ENCODE peak calls at places on chromosomes 12 and 14, in ten cellular contexts. One of them, this sample, is unnamed.

GRCh38 chr12:50110127-50110761 is 1.8 kb upstream of the COX14 start:
- DNase-seq in mucosa of descending colon: peak; percentile 77
- DNase-seq in A673: peak; percentile 25
- DNase-seq in mucosa of gallbladder: peak; percentile 74
- DNase-seq in PC-3: no peak
- DNase-seq in dorsolateral prefrontal cortex: no peak
- DNase-seq in foreskin fibroblast: peak; percentile 32
- DNase-seq in caudate nucleus: no peak
- DNase-seq in LoVo: peak; percentile 32
- DNase-seq in GM23338: no peak
- DNase-seq in this sample: no peak

GRCh38 chr12:6042447-6042846 is 82.0 kb downstream of the VWF start:
- DNase-seq in mucosa of descending colon: no peak
- DNase-seq in foreskin fibroblast: no peak
- DNase-seq in PC-3: no peak
- DNase-seq in LoVo: no peak
- DNase-seq in caudate nucleus: no peak
- DNase-seq in mucosa of gallbladder: no peak
- DNase-seq in dorsolateral prefrontal cortex: no peak
- DNase-seq in A673: no peak
- DNase-seq in GM23338: no peak
- DNase-seq in this sample: no peak

GRCh38 chr14:34227834-34228662 is 234.0 kb downstream of the SPTSSA start:
- DNase-seq in PC-3: peak; percentile 81
- DNase-seq in caudate nucleus: peak; percentile 32
- DNase-seq in mucosa of gallbladder: peak; percentile 71
- DNase-seq in dorsolateral prefrontal cortex: peak; percentile 60
- DNase-seq in LoVo: peak; percentile 49
- DNase-seq in A673: peak; percentile 66
- DNase-seq in mucosa of descending colon: peak; percentile 84
- DNase-seq in foreskin fibroblast: peak; percentile 27
- DNase-seq in GM23338: peak; percentile 87
- DNase-seq in this sample: peak; percentile 11

GRCh38 chr12:48061943-48062719 is 43.7 kb downstream of the SENP1 start:
- DNase-seq in PC-3: peak; percentile 47
- DNase-seq in GM23338: peak; percentile 48
- DNase-seq in LoVo: no peak
- DNase-seq in dorsolateral prefrontal cortex: no peak
- DNase-seq in A673: no peak
- DNase-seq in caudate nucleus: no peak
- DNase-seq in mucosa of gallbladder: no peak
- DNase-seq in mucosa of descending colon: peak; percentile 19
- DNase-seq in foreskin fibroblast: no peak
- DNase-seq in this sample: no peak

GRCh38 chr14:69535230-69535848 is 39.3 kb downstream of the CCDC177 start:
- DNase-seq in A673: peak; percentile 66
- DNase-seq in PC-3: peak; percentile 71
- DNase-seq in mucosa of descending colon: peak; percentile 60
- DNase-seq in LoVo: peak; percentile 49
- DNase-seq in foreskin fibroblast: peak; percentile 32
- DNase-seq in mucosa of gallbladder: peak; percentile 38
- DNase-seq in dorsolateral prefrontal cortex: peak; percentile 56
- DNase-seq in caudate nucleus: no peak
- DNase-seq in GM23338: peak; percentile 89
- DNase-seq in this sample: peak; percentile 12

GRCh38 chr12:91819132-91819447 is 326.6 kb downstream of the BTG1 start:
- DNase-seq in mucosa of gallbladder: no peak
- DNase-seq in foreskin fibroblast: peak; percentile 14
- DNase-seq in caudate nucleus: no peak
- DNase-seq in LoVo: no peak
- DNase-seq in GM23338: no peak
- DNase-seq in dorsolateral prefrontal cortex: no peak
- DNase-seq in A673: no peak
- DNase-seq in PC-3: no peak
- DNase-seq in mucosa of descending colon: no peak
- DNase-seq in this sample: no peak

GRCh38 chr14:102819176-102819628 is 42.0 kb downstream of the TRAF3 start:
- DNase-seq in A673: no peak
- DNase-seq in LoVo: no peak
- DNase-seq in dorsolateral prefrontal cortex: no peak
- DNase-seq in mucosa of descending colon: peak; percentile 61
- DNase-seq in caudate nucleus: no peak
- DNase-seq in GM23338: no peak
- DNase-seq in mucosa of gallbladder: no peak
- DNase-seq in PC-3: no peak
- DNase-seq in foreskin fibroblast: no peak
- DNase-seq in this sample: no peak

GRCh38 chr12:4214912-4215861 is 58.4 kb upstream of the CCND2 start:
- DNase-seq in dorsolateral prefrontal cortex: peak; percentile 51
- DNase-seq in foreskin fibroblast: no peak
- DNase-seq in GM23338: no peak
- DNase-seq in LoVo: peak; percentile 9
- DNase-seq in mucosa of descending colon: peak; percentile 46
- DNase-seq in mucosa of gallbladder: peak; percentile 56
- DNase-seq in caudate nucleus: no peak
- DNase-seq in A673: no peak
- DNase-seq in PC-3: no peak
- DNase-seq in this sample: no peak

GRCh38 chr14:82546401-82546800 is 1012.7 kb upstream of the SEL1L start:
- DNase-seq in PC-3: no peak
- DNase-seq in GM23338: no peak
- DNase-seq in A673: no peak
- DNase-seq in LoVo: no peak
- DNase-seq in foreskin fibroblast: no peak
- DNase-seq in mucosa of descending colon: no peak
- DNase-seq in mucosa of gallbladder: no peak
- DNase-seq in caudate nucleus: no peak
- DNase-seq in dorsolateral prefrontal cortex: no peak
- DNase-seq in this sample: no peak

GRCh38 chr12:28063355-28063885 is 90.9 kb upstream of the PTHLH start:
- DNase-seq in foreskin fibroblast: no peak
- DNase-seq in GM23338: no peak
- DNase-seq in A673: no peak
- DNase-seq in PC-3: peak; percentile 36
- DNase-seq in caudate nucleus: no peak
- DNase-seq in dorsolateral prefrontal cortex: no peak
- DNase-seq in mucosa of gallbladder: no peak
- DNase-seq in LoVo: no peak
- DNase-seq in mucosa of descending colon: no peak
- DNase-seq in this sample: no peak

GRCh38 chr12:93870020-93870795 is 193.0 kb downstream of the CRADD start:
- DNase-seq in mucosa of gallbladder: no peak
- DNase-seq in LoVo: no peak
- DNase-seq in GM23338: no peak
- DNase-seq in caudate nucleus: no peak
- DNase-seq in dorsolateral prefrontal cortex: no peak
- DNase-seq in PC-3: no peak
- DNase-seq in mucosa of descending colon: no peak
- DNase-seq in A673: no peak
- DNase-seq in foreskin fibroblast: no peak
- DNase-seq in this sample: no peak

GRCh38 chr12:62913380-62913779 is 21.6 kb downstream of the PPM1H start:
- DNase-seq in mucosa of gallbladder: no peak
- DNase-seq in caudate nucleus: no peak
- DNase-seq in LoVo: no peak
- DNase-seq in mucosa of descending colon: no peak
- DNase-seq in GM23338: no peak
- DNase-seq in dorsolateral prefrontal cortex: no peak
- DNase-seq in PC-3: peak; percentile 37
- DNase-seq in A673: no peak
- DNase-seq in foreskin fibroblast: no peak
- DNase-seq in this sample: no peak

GRCh38 chr12:117596968-117597367 is 235.5 kb upstream of the NOS1 start:
- DNase-seq in PC-3: peak; percentile 91
- DNase-seq in foreskin fibroblast: no peak
- DNase-seq in GM23338: no peak
- DNase-seq in mucosa of gallbladder: no peak
- DNase-seq in dorsolateral prefrontal cortex: no peak
- DNase-seq in A673: no peak
- DNase-seq in mucosa of descending colon: no peak
- DNase-seq in caudate nucleus: no peak
- DNase-seq in LoVo: no peak
- DNase-seq in this sample: no peak

GRCh38 chr14:99508896-99509629 is 27.9 kb downstream of the CCNK start:
- DNase-seq in mucosa of descending colon: no peak
- DNase-seq in LoVo: no peak
- DNase-seq in GM23338: peak; percentile 51
- DNase-seq in PC-3: no peak
- DNase-seq in mucosa of gallbladder: no peak
- DNase-seq in dorsolateral prefrontal cortex: peak; percentile 37
- DNase-seq in foreskin fibroblast: no peak
- DNase-seq in A673: no peak
- DNase-seq in caudate nucleus: no peak
- DNase-seq in this sample: no peak

GRCh38 chr14:99030436-99030835 is 241.6 kb downstream of the BCL11B start:
- DNase-seq in dorsolateral prefrontal cortex: no peak
- DNase-seq in mucosa of gallbladder: no peak
- DNase-seq in PC-3: no peak
- DNase-seq in GM23338: no peak
- DNase-seq in mucosa of descending colon: no peak
- DNase-seq in LoVo: no peak
- DNase-seq in A673: no peak
- DNase-seq in foreskin fibroblast: no peak
- DNase-seq in caudate nucleus: no peak
- DNase-seq in this sample: no peak

GRCh38 chr12:32178341-32179010 is 71.8 kb downstream of the BICD1 start:
- DNase-seq in LoVo: no peak
- DNase-seq in A673: no peak
- DNase-seq in dorsolateral prefrontal cortex: no peak
- DNase-seq in mucosa of gallbladder: no peak
- DNase-seq in PC-3: no peak
- DNase-seq in mucosa of descending colon: no peak
- DNase-seq in GM23338: no peak
- DNase-seq in caudate nucleus: no peak
- DNase-seq in foreskin fibroblast: no peak
- DNase-seq in this sample: no peak

GRCh38 chr14:61876362-61877049 is 114.3 kb downstream of the SNAPC1 start:
- DNase-seq in mucosa of gallbladder: no peak
- DNase-seq in mucosa of descending colon: no peak
- DNase-seq in foreskin fibroblast: no peak
- DNase-seq in GM23338: no peak
- DNase-seq in PC-3: no peak
- DNase-seq in A673: no peak
- DNase-seq in dorsolateral prefrontal cortex: no peak
- DNase-seq in LoVo: no peak
- DNase-seq in caudate nucleus: no peak
- DNase-seq in this sample: no peak

GRCh38 chr12:4133636-4134433 is 139.7 kb upstream of the CCND2 start:
- DNase-seq in A673: no peak
- DNase-seq in mucosa of gallbladder: no peak
- DNase-seq in mucosa of descending colon: no peak
- DNase-seq in foreskin fibroblast: no peak
- DNase-seq in LoVo: no peak
- DNase-seq in PC-3: no peak
- DNase-seq in GM23338: peak; percentile 57
- DNase-seq in dorsolateral prefrontal cortex: no peak
- DNase-seq in caudate nucleus: no peak
- DNase-seq in this sample: no peak

GRCh38 chr12:49524660-49525324 is 14.0 kb upstream of the KCNH3 start:
- DNase-seq in caudate nucleus: no peak
- DNase-seq in GM23338: no peak
- DNase-seq in A673: no peak
- DNase-seq in PC-3: peak; percentile 35
- DNase-seq in foreskin fibroblast: no peak
- DNase-seq in dorsolateral prefrontal cortex: no peak
- DNase-seq in mucosa of gallbladder: no peak
- DNase-seq in mucosa of descending colon: no peak
- DNase-seq in LoVo: no peak
- DNase-seq in this sample: no peak

GRCh38 chr12:9872743-9873142 is 3.6 kb upstream of the CLEC2B start:
- DNase-seq in mucosa of descending colon: no peak
- DNase-seq in mucosa of gallbladder: no peak
- DNase-seq in PC-3: no peak
- DNase-seq in foreskin fibroblast: no peak
- DNase-seq in caudate nucleus: no peak
- DNase-seq in dorsolateral prefrontal cortex: no peak
- DNase-seq in LoVo: no peak
- DNase-seq in A673: no peak
- DNase-seq in GM23338: no peak
- DNase-seq in this sample: no peak

GRCh38 chr12:6766651-6767300 is 613 bp downstream of the PTMS start:
- DNase-seq in dorsolateral prefrontal cortex: no peak
- DNase-seq in LoVo: peak; percentile 88
- DNase-seq in A673: peak; percentile 71
- DNase-seq in foreskin fibroblast: peak; percentile 80
- DNase-seq in PC-3: peak; percentile 68
- DNase-seq in GM23338: peak; percentile 93
- DNase-seq in mucosa of descending colon: peak; percentile 83
- DNase-seq in mucosa of gallbladder: peak; percentile 72
- DNase-seq in caudate nucleus: no peak
- DNase-seq in this sample: no peak

GRCh38 chr12:132429932-132430643 is 59.9 kb upstream of the FBRSL1 start:
- DNase-seq in foreskin fibroblast: no peak
- DNase-seq in PC-3: peak; percentile 67
- DNase-seq in GM23338: peak; percentile 71
- DNase-seq in LoVo: peak; percentile 82
- DNase-seq in mucosa of descending colon: peak; percentile 85
- DNase-seq in mucosa of gallbladder: peak; percentile 54
- DNase-seq in A673: peak; percentile 66
- DNase-seq in caudate nucleus: no peak
- DNase-seq in dorsolateral prefrontal cortex: no peak
- DNase-seq in this sample: no peak

GRCh38 chr14:22753586-22753985 is 12.9 kb upstream of the OXA1L start:
- DNase-seq in A673: peak; percentile 33
- DNase-seq in mucosa of gallbladder: no peak
- DNase-seq in GM23338: no peak
- DNase-seq in PC-3: no peak
- DNase-seq in dorsolateral prefrontal cortex: no peak
- DNase-seq in mucosa of descending colon: no peak
- DNase-seq in LoVo: no peak
- DNase-seq in foreskin fibroblast: no peak
- DNase-seq in caudate nucleus: no peak
- DNase-seq in this sample: no peak

GRCh38 chr14:36493761-36494160 is 26.3 kb downstream of the NKX2-1 start:
- DNase-seq in mucosa of descending colon: no peak
- DNase-seq in PC-3: no peak
- DNase-seq in LoVo: no peak
- DNase-seq in foreskin fibroblast: no peak
- DNase-seq in GM23338: no peak
- DNase-seq in caudate nucleus: no peak
- DNase-seq in A673: peak; percentile 35
- DNase-seq in mucosa of gallbladder: no peak
- DNase-seq in dorsolateral prefrontal cortex: no peak
- DNase-seq in this sample: no peak

GRCh38 chr14:59482471-59483331 is 1.5 kb downstream of the L3HYPDH start:
- DNase-seq in GM23338: no peak
- DNase-seq in foreskin fibroblast: peak; percentile 93
- DNase-seq in PC-3: peak; percentile 100
- DNase-seq in dorsolateral prefrontal cortex: no peak
- DNase-seq in mucosa of gallbladder: peak; percentile 55
- DNase-seq in A673: peak; percentile 37
- DNase-seq in caudate nucleus: no peak
- DNase-seq in LoVo: peak; percentile 79
- DNase-seq in mucosa of descending colon: peak; percentile 32
- DNase-seq in this sample: peak; percentile 70

GRCh38 chr14:53044486-53044885 is 93.6 kb upstream of the FERMT2 start:
- DNase-seq in A673: no peak
- DNase-seq in dorsolateral prefrontal cortex: no peak
- DNase-seq in mucosa of gallbladder: no peak
- DNase-seq in PC-3: peak; percentile 69
- DNase-seq in mucosa of descending colon: no peak
- DNase-seq in caudate nucleus: no peak
- DNase-seq in foreskin fibroblast: peak; percentile 52
- DNase-seq in GM23338: no peak
- DNase-seq in LoVo: no peak
- DNase-seq in this sample: peak; percentile 34

GRCh38 chr12:116418551-116418950 is 140.6 kb upstream of the MAP1LC3B2 start:
- DNase-seq in GM23338: no peak
- DNase-seq in foreskin fibroblast: no peak
- DNase-seq in LoVo: no peak
- DNase-seq in A673: peak; percentile 31
- DNase-seq in mucosa of gallbladder: no peak
- DNase-seq in PC-3: no peak
- DNase-seq in mucosa of descending colon: no peak
- DNase-seq in dorsolateral prefrontal cortex: no peak
- DNase-seq in caudate nucleus: no peak
- DNase-seq in this sample: no peak

GRCh38 chr14:77123381-77124344 is 17.9 kb downstream of the ZDHHC22 start:
- DNase-seq in PC-3: peak; percentile 96
- DNase-seq in A673: no peak
- DNase-seq in GM23338: no peak
- DNase-seq in foreskin fibroblast: no peak
- DNase-seq in mucosa of gallbladder: peak; percentile 90
- DNase-seq in dorsolateral prefrontal cortex: peak; percentile 60
- DNase-seq in mucosa of descending colon: peak; percentile 96
- DNase-seq in LoVo: peak; percentile 94
- DNase-seq in caudate nucleus: no peak
- DNase-seq in this sample: no peak

This sample was measured in AG09319.